ENCODE peak calls at places on chromosomes 7 and 10, in four cellular contexts. Y is DND-41, D is stomach, F is MM.1S. J is an unnamed sample.

GRCh38 chr7:91872928-91873327 is 7.6 kb downstream of the MTERF1 start:
- DNase-seq in Y (no peak), D (no peak), F (no peak), J (no peak)

GRCh38 chr7:135925205-135925604 is 52.0 kb downstream of the MTPN start:
- DNase-seq in F (no peak), D (no peak), Y (no peak), J (no peak)

GRCh38 chr7:100211342-100211780 is 8.4 kb upstream of the PVRIG start:
- DNase-seq in Y (peak; percentile 45), F (no peak), D (no peak), J (no peak)

GRCh38 chr7:50664461-50664922 is 99.3 kb upstream of the DDC start:
- DNase-seq in Y (no peak), D (no peak), F (no peak), J (no peak)

GRCh38 chr7:73980206-73980605 is 47.8 kb upstream of the ELN start:
- DNase-seq in D (no peak), F (no peak), Y (no peak), J (no peak)

GRCh38 chr10:117160567-117160966 is 22.5 kb upstream of the VAX1 start:
- DNase-seq in D (no peak), F (no peak), Y (no peak), J (no peak)

GRCh38 chr10:108095932-108096925 is 931.7 kb upstream of the SORCS1 start:
- DNase-seq in D (no peak), Y (no peak), F (no peak), J (no peak)

GRCh38 chr10:98269435-98269912 is 1.5 kb upstream of the LOXL4 start:
- DNase-seq in D (no peak), Y (no peak), F (no peak), J (peak; percentile 30)

GRCh38 chr10:100977436-100977835 is 8.1 kb downstream of the SEMA4G start:
- DNase-seq in Y (no peak), D (no peak), F (no peak), J (no peak)

GRCh38 chr10:75487087-75487784 is 55.8 kb downstream of the LRMDA start:
- DNase-seq in D (no peak), Y (no peak), F (no peak), J (no peak)

GRCh38 chr10:61869772-61870520 is 31.6 kb upstream of the ARID5B start:
- DNase-seq in F (no peak), D (no peak), Y (no peak), J (no peak)

GRCh38 chr10:101829561-101830315 is 11.5 kb upstream of the OGA start:
- DNase-seq in Y (no peak), F (peak; percentile 62), D (peak; percentile 53), J (peak; percentile 63)

GRCh38 chr10:121282264-121282663 is 316.0 kb downstream of the FGFR2 start:
- DNase-seq in D (no peak), Y (no peak), F (no peak), J (no peak)

GRCh38 chr10:103013398-103013797 is 95.3 kb downstream of the CNNM2 start:
- DNase-seq in Y (no peak), F (no peak), D (no peak), J (no peak)

GRCh38 chr7:20647908-20648776 is 32.7 kb downstream of the ABCB5 start:
- DNase-seq in F (peak; percentile 50), Y (peak; percentile 6), D (no peak), J (peak; percentile 66)

GRCh38 chr10:6786579-6787031 is 206.5 kb upstream of the PRKCQ start:
- DNase-seq in D (no peak), F (no peak), Y (no peak), J (peak; percentile 85)

GRCh38 chr7:129127601-129128000 is 16.9 kb upstream of the TSPAN33 start:
- DNase-seq in D (no peak), Y (no peak), F (no peak), J (no peak)

GRCh38 chr7:19958309-19958896 is 185.0 kb upstream of the TMEM196 start:
- DNase-seq in Y (no peak), D (no peak), F (no peak), J (no peak)

GRCh38 chr10:103007017-103007416 is 88.9 kb downstream of the CNNM2 start:
- DNase-seq in Y (no peak), F (no peak), D (no peak), J (no peak)

GRCh38 chr10:28179490-28180099 is 123.3 kb downstream of the MPP7 start:
- DNase-seq in F (peak; percentile 67), Y (peak; percentile 32), D (no peak), J (peak; percentile 53)

GRCh38 chr10:59266321-59266720 is 89.9 kb downstream of the PHYHIPL start:
- DNase-seq in F (no peak), Y (no peak), D (no peak), J (no peak)

GRCh38 chr7:32039000-32039756 is 31.0 kb downstream of the PDE1C start:
- DNase-seq in F (no peak), Y (no peak), D (no peak), J (no peak)

GRCh38 chr10:21526952-21527633 is 1.6 kb upstream of the SKIDA1 start:
- DNase-seq in F (peak; percentile 51), D (peak; percentile 54), Y (no peak), J (peak; percentile 55)

GRCh38 chr10:70715853-70716795 is 43.8 kb downstream of the ADAMTS14 start:
- DNase-seq in F (no peak), Y (no peak), D (no peak), J (no peak)

GRCh38 chr10:21754410-21755011 is 220.5 kb downstream of the MLLT10 start:
- DNase-seq in Y (no peak), D (no peak), F (no peak), J (no peak)

GRCh38 chr7:107582906-107583305 is 2.9 kb downstream of the BCAP29 start:
- DNase-seq in Y (no peak), D (no peak), F (no peak), J (no peak)

GRCh38 chr7:2371329-2371728 is 16.7 kb downstream of the EIF3B start:
- DNase-seq in F (no peak), Y (no peak), D (no peak), J (no peak)

GRCh38 chr7:12493866-12494265 is 76.7 kb upstream of the SCIN start:
- DNase-seq in F (no peak), Y (no peak), D (no peak), J (no peak)

GRCh38 chr10:75033399-75034130 is 77.9 kb upstream of the SAMD8 start:
- DNase-seq in Y (no peak), F (no peak), D (no peak), J (no peak)

GRCh38 chr10:10605551-10606081 is 412.1 kb upstream of the CELF2 start:
- DNase-seq in F (no peak), Y (peak; percentile 4), D (no peak), J (no peak)

GRCh38 chr7:29005829-29006228 is 47.7 kb upstream of the TRIL start:
- DNase-seq in Y (no peak), F (no peak), D (no peak), J (no peak)

GRCh38 chr10:118307237-118307636 is 34.9 kb downstream of the FAM204A start:
- DNase-seq in D (no peak), F (no peak), Y (no peak), J (no peak)

GRCh38 chr7:67021260-67021659 is 24.6 kb downstream of the TYW1 start:
- DNase-seq in Y (no peak), F (no peak), D (no peak), J (no peak)

GRCh38 chr7:128415217-128415785 is 5.5 kb upstream of the IMPDH1 start:
- DNase-seq in D (no peak), Y (no peak), F (no peak), J (no peak)

GRCh38 chr10:70481831-70482530 is 3.4 kb downstream of the PALD1 start:
- DNase-seq in Y (no peak), D (no peak), F (no peak), J (no peak)

GRCh38 chr7:64853679-64854078 is 49.4 kb upstream of the ZNF273 start:
- DNase-seq in F (no peak), Y (no peak), D (no peak), J (no peak)

GRCh38 chr7:82128546-82128945 is 315.0 kb downstream of the CACNA2D1 start:
- DNase-seq in Y (no peak), F (no peak), D (no peak), J (no peak)

GRCh38 chr7:128021361-128021760 is 9.9 kb downstream of the LRRC4 start:
- DNase-seq in Y (no peak), D (no peak), F (no peak), J (no peak)

GRCh38 chr10:71081912-71082311 is 130.5 kb upstream of the UNC5B start:
- DNase-seq in F (no peak), Y (no peak), D (peak; percentile 22), J (peak; percentile 1)

GRCh38 chr7:157409149-157409752 is 72.4 kb downstream of the DNAJB6 start:
- DNase-seq in Y (no peak), D (no peak), F (no peak), J (no peak)

GRCh38 chr7:106260136-106260561 is 24.6 kb downstream of the NAMPT start:
- DNase-seq in F (peak; percentile 78), D (no peak), Y (peak; percentile 28), J (peak; percentile 17)
- H3K9me3 ChIP-seq in F (no peaks in the 10 kb centered on the region), D (no peaks in the 10 kb centered on the region), Y (no peaks in the 10 kb centered on the region), J (no peaks in the 10 kb centered on the region)

DNA sequence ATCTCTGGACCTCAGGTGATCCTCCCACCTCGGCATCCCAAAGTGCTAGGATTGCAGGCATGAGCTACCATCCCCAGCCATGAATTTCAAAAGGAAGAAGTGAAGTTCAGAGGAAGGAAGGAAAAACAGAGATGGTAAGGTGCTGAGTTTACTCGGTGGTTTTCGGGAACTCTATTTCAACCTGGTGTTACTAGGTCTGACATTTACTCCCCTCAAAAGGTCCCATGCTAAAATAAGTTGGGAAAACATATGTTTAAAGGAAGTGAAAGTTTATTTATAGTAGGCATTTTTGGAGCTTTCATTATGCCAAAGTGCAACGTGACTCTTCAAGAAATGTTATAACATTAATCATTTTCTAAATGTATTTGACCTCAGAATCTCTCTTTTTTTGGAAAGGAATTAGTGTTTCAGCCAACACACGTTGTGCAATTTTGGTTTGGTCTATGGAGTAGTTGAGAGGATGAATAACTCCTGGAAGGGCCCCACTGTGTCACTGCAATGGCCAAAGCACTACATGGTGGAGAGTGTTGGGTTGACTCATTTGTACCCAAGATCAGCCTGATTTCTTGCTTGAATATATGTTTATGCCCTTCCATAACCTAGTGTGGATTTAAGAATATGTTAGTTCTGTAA is 114.7 kb upstream of the FAM171A1 start:
- DNase-seq in F (no peak), D (no peak), Y (no peak), J (no peak)
- H3K9me3 ChIP-seq in F (no peaks in the 10 kb centered on the region), D (no peaks in the 10 kb centered on the region), Y (no peaks in the 10 kb centered on the region), J (no peaks in the 10 kb centered on the region)

DNA sequence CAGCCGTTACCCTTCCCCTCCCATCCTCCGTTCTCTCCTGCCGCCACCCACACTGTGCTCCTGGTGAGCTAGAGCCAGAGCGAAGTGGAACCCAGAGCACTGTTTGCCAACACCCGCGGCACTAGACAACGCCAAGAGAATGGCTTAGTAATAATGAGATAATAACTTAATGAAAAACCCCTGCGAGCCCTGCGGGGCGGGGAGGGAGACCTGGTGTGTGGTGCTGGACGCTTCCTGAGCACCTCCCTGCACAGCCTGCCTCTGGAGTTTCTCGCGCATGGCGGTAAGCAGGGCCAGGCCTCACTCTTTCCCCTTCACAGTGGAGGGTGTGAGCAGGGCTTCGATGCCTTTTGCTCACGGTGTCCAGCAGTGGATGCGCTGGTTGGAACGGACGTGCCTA is 254.5 kb downstream of the PAXIP1 start:
- DNase-seq in F (no peak), Y (no peak), D (no peak), J (no peak)
- H3K9me3 ChIP-seq in F (no peaks in the 10 kb centered on the region), Y (no peaks in the 10 kb centered on the region), D (no peaks in the 10 kb centered on the region), J (no peaks in the 10 kb centered on the region)

GRCh38 chr7:126179916-126180315 is 1072.8 kb downstream of the GRM8 start:
- DNase-seq in D (no peak), F (no peak), Y (no peak), J (no peak)
- H3K9me3 ChIP-seq in D (peaks cover 2% of the 10 kb centered on the region), F (no peaks in the 10 kb centered on the region), Y (no peaks in the 10 kb centered on the region), J (no peaks in the 10 kb centered on the region)

J was measured in HAP-1.